ENCODE peak calls at places on chromosomes 12 and 14, in four cellular contexts. V is psoas muscle, Z is colonic mucosa, T is testis. N is an unnamed sample.

GRCh38 chr12:120960657-120961056 is 17.7 kb upstream of the HNF1A start:
- DNase-seq in Z (no peak), V (no peak), T (no peak), N (no peak)

GRCh38 chr12:131057211-131057721 is 103.6 kb downstream of the ADGRD1 start:
- DNase-seq in T (peak; percentile 12), V (peak; percentile 23), Z (no peak), N (no peak)

GRCh38 chr14:87944987-87945604 is 47.9 kb downstream of the GALC start:
- DNase-seq in Z (no peak), V (no peak), T (no peak), N (no peak)

GRCh38 chr12:4918950-4919660 is 9.4 kb downstream of the KCNA1 start:
- DNase-seq in V (no peak), T (no peak), Z (no peak), N (no peak)

GRCh38 chr12:45415393-45415817 is 199.5 kb downstream of the ANO6 start:
- DNase-seq in Z (no peak), V (peak; percentile 83), T (no peak), N (no peak)

GRCh38 chr12:105322070-105322469 is 8.4 kb upstream of the C12orf75 start:
- DNase-seq in V (peak; percentile 64), Z (no peak), T (no peak), N (no peak)

GRCh38 chr14:29806124-29806517 is 121.5 kb downstream of the PRKD1 start:
- DNase-seq in V (no peak), T (no peak), Z (no peak), N (no peak)

GRCh38 chr12:18677189-18677588 is 60.6 kb downstream of the PLCZ1 start:
- DNase-seq in Z (no peak), V (no peak), T (no peak), N (no peak)

GRCh38 chr12:105740337-105740736 is 398.4 kb downstream of the NUAK1 start:
- DNase-seq in V (no peak), T (no peak), Z (no peak), N (no peak)

GRCh38 chr14:21467620-21468019 is 9.1 kb downstream of the RAB2B start:
- DNase-seq in V (no peak), Z (no peak), T (no peak), N (no peak)

GRCh38 chr12:121145221-121145620 is 12.5 kb downstream of the P2RX7 start:
- DNase-seq in V (no peak), T (no peak), Z (no peak), N (no peak)

GRCh38 chr14:64604001-64604400 is 54.2 kb downstream of the PPP1R36 start:
- DNase-seq in Z (no peak), T (no peak), V (no peak), N (no peak)

GRCh38 chr14:64598404-64598803 is 48.6 kb downstream of the PPP1R36 start:
- DNase-seq in T (no peak), V (no peak), Z (no peak), N (no peak)

GRCh38 chr14:64604854-64605253 is 55.1 kb downstream of the PPP1R36 start:
- DNase-seq in V (no peak), T (no peak), Z (no peak), N (no peak)

GRCh38 chr14:64602826-64603225 is 53.1 kb downstream of the PPP1R36 start:
- DNase-seq in Z (no peak), V (no peak), T (no peak), N (no peak)

GRCh38 chr14:64601571-64601970 is 51.8 kb downstream of the PPP1R36 start:
- DNase-seq in T (peak; percentile 33), V (no peak), Z (no peak), N (no peak)
- H3K4me3 ChIP-seq in T (peak overlapping the region; percentile 50), V (peak overlapping the region; percentile 50), Z (no peak overlapping the region), N (no peak overlapping the region)

DNA sequence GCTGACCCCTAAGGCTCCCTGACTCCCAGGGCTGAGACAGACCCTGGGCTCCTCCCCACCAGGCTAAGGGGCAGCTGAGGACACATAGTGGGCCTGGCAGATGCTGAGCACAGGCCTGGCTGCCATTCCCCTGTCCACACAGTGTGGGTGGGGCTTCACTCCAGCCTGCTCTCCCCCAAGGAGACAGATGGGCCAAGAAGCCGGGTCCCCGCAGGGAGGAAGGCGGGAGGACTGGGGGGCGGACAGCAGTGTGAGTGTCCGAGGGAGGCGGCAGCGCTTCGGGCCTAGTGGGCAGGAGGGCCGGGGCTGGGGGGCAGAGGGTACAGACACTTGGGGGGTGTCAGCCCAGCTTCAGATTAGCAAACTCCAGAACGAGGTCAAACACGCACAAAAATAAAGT is 32.0 kb downstream of the RFLNA start:
- DNase-seq in Z (no peak), T (no peak), V (no peak), N (no peak)
- H3K4me3 ChIP-seq in Z (no peak overlapping the region), T (no peak overlapping the region), V (no peak overlapping the region), N (no peak overlapping the region)

DNA sequence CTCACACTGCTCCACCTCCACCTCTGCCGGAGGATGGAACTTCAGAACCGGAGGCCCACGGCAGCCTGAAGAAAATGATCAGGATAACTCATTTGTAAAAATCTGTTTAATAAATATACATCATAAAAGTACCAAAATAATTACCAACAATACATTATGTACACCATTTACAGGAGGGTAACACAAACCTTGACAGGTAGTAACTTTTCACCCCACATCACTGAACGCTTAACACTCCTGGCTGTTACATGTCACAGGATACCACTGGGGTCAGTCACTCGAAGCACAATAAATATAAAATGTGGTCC is 3.2 kb downstream of the NFKBIA start:
- DNase-seq in Z (no peak), T (no peak), V (no peak), N (no peak)
- H3K4me3 ChIP-seq in Z (peak overlapping the region; percentile 72), T (peak overlapping the region; percentile 92), V (peak overlapping the region; percentile 98), N (no peak overlapping the region)

DNA sequence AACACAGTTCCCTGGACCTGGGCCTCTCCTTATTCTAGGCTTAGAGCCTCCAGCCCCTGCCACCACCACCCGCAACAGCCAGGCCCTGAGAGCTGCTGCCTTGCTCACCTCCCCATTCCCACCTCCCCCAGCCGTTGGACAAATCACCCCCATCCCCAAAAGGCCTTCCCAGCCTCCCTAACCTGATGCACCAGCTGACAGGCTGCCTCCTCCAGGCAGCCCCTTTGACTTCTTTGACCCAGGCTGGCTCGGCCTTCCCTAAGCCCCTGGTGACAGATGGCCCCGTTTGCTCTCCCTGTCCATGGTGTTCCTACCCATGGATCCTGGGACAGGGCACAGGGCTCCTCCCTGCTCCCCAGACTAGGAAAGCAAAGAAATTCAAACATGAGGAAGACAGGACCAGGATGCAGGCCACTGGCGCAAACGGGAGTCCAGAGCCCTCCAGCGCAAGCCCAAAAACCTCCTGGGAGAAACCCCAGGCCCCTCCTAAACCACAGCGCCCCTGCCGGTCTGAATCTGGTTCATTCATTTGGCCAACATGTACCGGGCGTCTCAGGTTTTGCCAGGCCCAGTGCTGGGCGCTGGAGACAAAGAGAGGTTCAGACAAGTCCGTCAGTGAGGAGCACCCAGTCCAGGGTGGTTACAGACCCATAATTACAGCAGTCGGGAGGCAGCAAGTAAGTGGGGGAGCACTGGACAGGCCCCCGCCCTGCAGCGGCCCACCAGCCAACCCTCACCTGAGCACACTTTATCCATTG is 2.4 kb downstream of the AKT1 start:
- DNase-seq in Z (no peak), V (no peak), T (no peak), N (peak; percentile 91)
- H3K4me3 ChIP-seq in Z (peak overlapping the region; percentile 62), V (peak overlapping the region; percentile 70), T (no peak overlapping the region), N (no peak overlapping the region)

GRCh38 chr12:21675096-21675495 is 17.5 kb upstream of the LDHB start:
- DNase-seq in T (no peak), Z (no peak), V (no peak), N (no peak)
- H3K4me3 ChIP-seq in T (no peak overlapping the region), Z (no peak overlapping the region), V (no peak overlapping the region), N (no peak overlapping the region)

GRCh38 chr12:9646794-9647622 is 22.5 kb upstream of the CLEC2D start:
- DNase-seq in T (peak; percentile 19), V (no peak), Z (no peak), N (peak; percentile 27)
- H3K4me3 ChIP-seq in T (peak overlapping the region; percentile 79), V (peak overlapping the region; percentile 74), Z (peak overlapping the region; percentile 68), N (peak overlapping the region; percentile 69)

GRCh38 chr12:62458626-62459025 is 8.0 kb upstream of the MON2 start:
- DNase-seq in V (no peak), Z (no peak), T (no peak), N (no peak)

DNA sequence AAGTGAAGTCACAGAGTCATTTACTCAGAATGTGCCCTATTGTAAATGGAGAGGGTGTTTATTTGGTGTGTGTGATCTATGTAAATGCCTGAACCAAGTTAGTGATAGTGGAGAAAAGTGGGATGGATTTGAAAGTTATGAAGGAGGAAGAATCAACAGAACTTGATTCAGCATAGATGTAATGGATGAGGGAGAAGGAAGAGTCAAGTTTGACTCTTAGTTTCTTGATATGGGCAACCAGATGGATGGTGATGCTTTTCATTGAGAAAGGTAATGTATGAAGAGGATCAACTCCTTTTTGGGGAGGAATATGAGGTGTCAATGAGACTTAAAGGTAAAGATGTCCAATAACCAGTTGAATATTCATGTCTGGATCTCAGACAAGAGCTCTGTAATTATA is 6.7 kb upstream of the MON2 start:
- DNase-seq in V (no peak), T (no peak), Z (no peak), N (no peak)
- H3K4me3 ChIP-seq in V (no peak overlapping the region), T (no peak overlapping the region), Z (no peak overlapping the region), N (no peak overlapping the region)